ENCODE peak calls at places on chromosomes 2 and 18, in eight cellular contexts. N is tibial artery; R is endothelial cell of umbilical vein; I is IMR-90; D is epithelial cell of esophagus; A is thoracic aorta; M is effector memory CD4-positive, alpha-beta T cell; Q is choroid plexus epithelial cell. L is an unnamed sample.

GRCh38 chr2:177338177-177338721 is 54.3 kb upstream of the AGPS start:
- DNase-seq in N (no peak), R (peak), I (peak), D (peak), A (no peak), M (no peak), Q (peak), L (no peak)

GRCh38 chr2:176709541-176709951 is 440.3 kb downstream of the MTX2 start:
- DNase-seq in N (no peak), R (peak), I (no peak), D (no peak), A (no peak), M (no peak), Q (peak), L (no peak)

GRCh38 chr2:172431993-172432392 is 4.6 kb downstream of the ITGA6 start:
- DNase-seq in N (no peak), R (no peak), I (no peak), D (no peak), A (no peak), M (no peak), Q (no peak), L (no peak)

GRCh38 chr2:95282458-95282857 is 8.2 kb downstream of the PROM2 start:
- DNase-seq in N (no peak), R (no peak), I (no peak), D (no peak), A (no peak), M (no peak), Q (no peak), L (no peak)

GRCh38 chr2:187397870-187398269 is 50.2 kb downstream of the CALCRL start:
- DNase-seq in N (no peak), R (peak), I (no peak), D (no peak), A (no peak), M (no peak), Q (no peak), L (no peak)

GRCh38 chr2:32051836-32052439 is 11.4 kb upstream of the SPAST start:
- DNase-seq in N (no peak), R (no peak), I (no peak), D (no peak), A (no peak), M (no peak), Q (no peak), L (no peak)

GRCh38 chr2:128370468-128371247 is 52.0 kb upstream of the HS6ST1 start:
- DNase-seq in N (peak), R (no peak), I (peak), D (peak), A (no peak), M (no peak), Q (peak), L (no peak)

GRCh38 chr2:12554235-12555011 is 162.3 kb upstream of the TRIB2 start:
- DNase-seq in N (no peak), R (no peak), I (no peak), D (no peak), A (no peak), M (no peak), Q (no peak), L (no peak)

GRCh38 chr18:56823986-56824385 is 172.8 kb downstream of the WDR7 start:
- DNase-seq in N (no peak), R (no peak), I (no peak), D (peak), A (no peak), M (no peak), Q (no peak), L (no peak)

GRCh38 chr18:8450013-8450412 is 159.2 kb upstream of the RAB12 start:
- DNase-seq in N (peak), R (no peak), I (no peak), D (no peak), A (no peak), M (no peak), Q (peak), L (peak)

DNA sequence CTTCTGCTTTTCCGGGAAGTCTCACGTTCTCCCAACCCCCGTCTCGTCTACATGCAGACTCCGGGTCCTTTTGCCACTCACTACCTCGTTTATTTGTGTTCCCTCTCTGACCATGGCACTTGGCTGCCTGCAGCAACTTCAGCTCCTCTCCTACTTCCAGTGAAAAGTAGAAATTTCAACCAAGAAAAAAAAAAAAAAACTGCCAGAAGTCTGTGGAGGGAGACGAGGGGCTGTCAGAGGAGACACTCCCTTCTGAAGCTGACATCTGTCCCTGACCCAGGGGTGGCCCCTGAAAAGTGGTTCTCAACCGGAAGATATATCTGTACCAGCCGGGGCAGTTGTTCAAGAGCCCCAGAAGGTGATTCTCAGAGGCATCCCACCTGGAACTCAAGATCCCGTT is 742 bp upstream of the MYO5B start:
- DNase-seq in N (no peak), R (no peak), I (no peak), D (no peak), A (no peak), M (no peak), Q (no peak), L (no peak)
- H3K4me3 ChIP-seq in N (no peak), R (no peak), I (no peak), D (peak), A (no peak), M (no peak), Q (no peak), L (peak)

GRCh38 chr2:73031725-73032701 is 39.5 kb downstream of the SFXN5 start:
- DNase-seq in N (no peak), R (no peak), I (no peak), D (no peak), A (no peak), M (no peak), Q (peak), L (peak)
- H3K4me3 ChIP-seq in N (no peak), R (no peak), I (no peak), D (no peak), A (no peak), M (no peak), Q (no peak), L (no peak)

GRCh38 chr2:111156529-111156928 is 35.8 kb downstream of the BCL2L11 start:
- DNase-seq in N (no peak), R (no peak), I (no peak), D (no peak), A (no peak), M (no peak), Q (no peak), L (no peak)
- H3K4me3 ChIP-seq in N (no peak), R (no peak), I (no peak), D (no peak), A (no peak), M (no peak), Q (no peak), L (no peak)

GRCh38 chr2:105324732-105325131 is 4.8 kb downstream of the TGFBRAP1 start:
- DNase-seq in N (no peak), R (peak), I (peak), D (peak), A (no peak), M (no peak), Q (peak), L (no peak)
- H3K4me3 ChIP-seq in N (no peak), R (no peak), I (no peak), D (no peak), A (no peak), M (no peak), Q (no peak), L (no peak)

DNA sequence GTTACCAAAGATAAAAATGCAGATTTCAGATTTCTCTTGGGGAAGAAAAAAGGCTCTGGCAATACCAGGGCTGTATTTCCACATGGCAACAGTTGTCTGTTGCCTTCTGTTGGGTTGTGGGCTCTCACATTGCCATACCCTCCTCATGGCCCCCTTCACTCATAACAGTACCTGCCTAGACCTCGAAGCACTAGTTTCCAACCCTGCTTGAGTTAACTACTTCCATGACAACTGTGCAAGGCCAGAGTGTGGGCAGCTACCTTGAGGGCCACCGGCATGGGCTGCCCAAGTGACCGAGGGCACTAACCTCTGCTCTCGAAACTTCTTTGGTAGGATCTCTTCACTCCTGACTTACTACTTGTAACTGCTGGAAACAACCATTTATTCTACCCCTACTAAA is 2.5 kb upstream of the ACTR3 start:
- DNase-seq in N (no peak), R (no peak), I (no peak), D (no peak), A (no peak), M (no peak), Q (no peak), L (no peak)
- H3K4me3 ChIP-seq in N (no peak), R (no peak), I (no peak), D (no peak), A (no peak), M (no peak), Q (no peak), L (no peak)

GRCh38 chr18:48919547-48919946 is 31.2 kb downstream of the SMAD7 start:
- DNase-seq in N (peak), R (no peak), I (no peak), D (no peak), A (no peak), M (no peak), Q (no peak), L (no peak)

GRCh38 chr18:48915621-48916425 is 34.9 kb downstream of the SMAD7 start:
- DNase-seq in N (peak), R (no peak), I (peak), D (no peak), A (no peak), M (no peak), Q (no peak), L (no peak)

GRCh38 chr18:48918156-48918555 is 32.6 kb downstream of the SMAD7 start:
- DNase-seq in N (peak), R (no peak), I (no peak), D (no peak), A (no peak), M (no peak), Q (no peak), L (no peak)

GRCh38 chr18:48918660-48919415 is 31.9 kb downstream of the SMAD7 start:
- DNase-seq in N (peak), R (no peak), I (no peak), D (no peak), A (no peak), M (no peak), Q (no peak), L (no peak)

DNA sequence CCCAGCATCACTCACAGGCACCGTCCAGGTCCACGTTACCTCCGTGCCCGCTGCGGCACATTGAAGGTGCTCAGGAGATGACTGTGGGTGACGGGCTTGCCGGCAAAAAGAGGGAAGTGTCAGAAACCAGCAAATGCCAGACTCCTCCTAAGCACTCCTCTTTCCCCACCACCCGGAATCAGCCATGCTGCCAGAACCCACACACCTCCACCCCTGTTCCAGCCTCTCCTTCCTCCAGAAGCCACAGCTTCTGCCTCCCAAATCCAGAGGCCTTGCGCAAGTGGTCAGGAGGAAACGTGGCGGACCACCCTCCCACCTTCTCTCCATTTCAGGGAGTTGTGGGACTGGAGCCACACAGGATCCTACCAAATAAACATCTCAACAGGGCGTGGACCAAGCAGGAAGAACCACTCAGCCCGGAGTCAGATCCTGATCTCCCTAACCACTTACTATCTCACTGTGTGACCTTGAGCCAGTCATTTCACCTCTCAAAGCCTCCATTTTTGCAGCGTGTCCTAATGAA is 33.1 kb downstream of the SMAD7 start:
- DNase-seq in N (peak), R (no peak), I (no peak), D (no peak), A (no peak), M (no peak), Q (no peak), L (no peak)
- H3K4me3 ChIP-seq in N (no peak), R (no peak), I (no peak), D (no peak), A (no peak), M (no peak), Q (no peak), L (no peak)